ENCODE peak calls at places on chromosome 20, in five cellular contexts. O, I, K, V and P are unnamed samples. For H3K27me3 and H3K36me3, the result is how much of the 10 kb centered on the place peaks cover.

GRCh38 chr20:24637941-24638340 is 168.5 kb downstream of the SYNDIG1 start:
- DNase-seq in O (no peak), I (no peak), K (no peak), V (no peak), P (no peak)

GRCh38 chr20:53735536-53736050 is 142.0 kb upstream of the ZNF217 start:
- DNase-seq in O (no peak), I (no peak), K (no peak), V (peak), P (no peak)

GRCh38 chr20:6993526-6993925 is 226.0 kb downstream of the BMP2 start:
- DNase-seq in O (no peak), I (no peak), K (no peak), V (no peak), P (no peak)

GRCh38 chr20:24664266-24664986 is 195.0 kb downstream of the SYNDIG1 start:
- DNase-seq in O (no peak), I (no peak), K (no peak), V (no peak), P (no peak)

GRCh38 chr20:2680046-2680445 is 12.5 kb upstream of the EBF4 start:
- DNase-seq in O (no peak), I (no peak), K (no peak), V (no peak), P (no peak)

GRCh38 chr20:37565134-37565811 is 37.6 kb upstream of the BLCAP start:
- DNase-seq in O (no peak), I (no peak), K (no peak), V (no peak), P (no peak)

GRCh38 chr20:63850689-63851547 is 10.4 kb upstream of the ABHD16B start:
- DNase-seq in O (no peak), I (no peak), K (no peak), V (no peak), P (no peak)

GRCh38 chr20:22757424-22758189 is 173.2 kb upstream of the FOXA2 start:
- DNase-seq in O (no peak), I (no peak), K (no peak), V (no peak), P (no peak)

GRCh38 chr20:4972506-4973251 is 28.6 kb downstream of the SLC23A2 start:
- DNase-seq in O (no peak), I (no peak), K (no peak), V (no peak), P (no peak)

GRCh38 chr20:52945862-52946522 is 26.2 kb upstream of the TSHZ2 start:
- DNase-seq in O (no peak), I (no peak), K (no peak), V (no peak), P (no peak)

GRCh38 chr20:57573176-57573575 is 12.3 kb downstream of the PCK1 start:
- DNase-seq in O (peak), I (no peak), K (no peak), V (no peak), P (no peak)

GRCh38 chr20:44664127-44664526 is 12.6 kb upstream of the ADA start:
- DNase-seq in O (no peak), I (no peak), K (no peak), V (no peak), P (no peak)

GRCh38 chr20:33673411-33674293 is 576 bp downstream of the NECAB3 start:
- DNase-seq in O (no peak), I (no peak), K (no peak), V (peak), P (peak)

GRCh38 chr20:6622041-6622440 is 145.4 kb upstream of the BMP2 start:
- DNase-seq in O (no peak), I (no peak), K (no peak), V (no peak), P (no peak)

GRCh38 chr20:41339957-41340326 is 679 bp upstream of the LPIN3 start:
- DNase-seq in O (peak), I (peak), K (peak), V (peak), P (peak)

GRCh38 chr20:49028684-49029083 is 17.4 kb upstream of the CSE1L start:
- DNase-seq in O (no peak), I (no peak), K (no peak), V (peak), P (no peak)

GRCh38 chr20:19757973-19758887 is at the start of gene RIN2:
- DNase-seq in O (peak), I (peak), K (peak), V (peak), P (peak)

GRCh38 chr20:5078399-5078958 is 41.3 kb downstream of the PCNA start:
- DNase-seq in O (peak), I (peak), K (peak), V (peak), P (peak)

GRCh38 chr20:19463597-19463996 is 251.2 kb downstream of the SLC24A3 start:
- DNase-seq in O (no peak), I (no peak), K (no peak), V (no peak), P (no peak)

GRCh38 chr20:11902264-11902663 is 15.4 kb upstream of the BTBD3 start:
- DNase-seq in O (no peak), I (no peak), K (no peak), V (peak), P (no peak)

GRCh38 chr20:10337291-10337690 is 96.7 kb downstream of the MKKS start:
- DNase-seq in O (no peak), I (no peak), K (no peak), V (no peak), P (no peak)

GRCh38 chr20:64041781-64042771 is 6.1 kb downstream of the C20orf204 start:
- DNase-seq in O (peak), I (no peak), K (no peak), V (no peak), P (no peak)

GRCh38 chr20:17751640-17752039 is 51.9 kb downstream of the BANF2 start:
- DNase-seq in O (no peak), I (no peak), K (no peak), V (no peak), P (no peak)

GRCh38 chr20:12788936-12789335 is 219.8 kb upstream of the SPTLC3 start:
- DNase-seq in O (no peak), I (no peak), K (no peak), V (no peak), P (no peak)

GRCh38 chr20:53887973-53888372 is 182.4 kb downstream of the BCAS1 start:
- DNase-seq in O (no peak), I (no peak), K (no peak), V (no peak), P (no peak)

GRCh38 chr20:43936371-43936770 is 21.7 kb downstream of the TOX2 start:
- DNase-seq in O (no peak), I (no peak), K (no peak), V (no peak), P (no peak)

GRCh38 chr20:24782801-24783630 is 166.1 kb upstream of the CST7 start:
- DNase-seq in O (peak), I (no peak), K (no peak), V (no peak), P (peak)

DNA sequence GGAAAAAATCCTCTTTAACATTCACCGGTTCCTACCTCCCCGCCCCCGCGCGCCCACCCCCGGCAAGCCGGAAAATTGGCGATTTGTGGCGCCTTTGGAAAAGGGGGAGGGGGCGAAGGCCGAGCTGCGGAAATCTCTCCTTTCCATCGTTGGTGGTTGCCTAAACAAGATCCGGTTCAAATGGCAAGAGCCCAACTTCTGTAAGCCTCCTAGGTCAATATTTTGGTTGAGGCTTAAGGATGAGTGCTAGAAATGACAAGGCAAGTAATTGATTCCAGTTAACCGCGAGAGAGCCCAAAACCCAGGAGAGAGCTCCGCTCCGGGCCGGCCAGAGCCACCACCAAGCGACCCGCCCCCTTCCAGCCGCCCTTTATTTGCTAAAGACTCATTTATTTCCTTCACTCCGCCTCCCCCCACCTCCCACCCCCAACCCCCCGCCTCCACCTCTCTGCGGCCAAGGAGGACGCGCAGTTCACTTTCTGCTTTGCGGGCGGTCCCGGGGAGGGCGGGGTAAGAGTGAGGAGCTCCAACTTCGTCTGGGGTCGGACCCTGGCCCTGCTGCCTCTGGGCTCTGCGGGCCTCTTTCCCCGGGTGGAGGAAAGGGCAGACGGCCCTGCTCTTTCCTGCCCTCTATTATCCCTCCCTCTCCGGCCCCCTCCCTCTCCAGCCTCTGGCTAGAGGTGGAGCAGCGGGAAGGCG is 838 bp upstream of the NKX2-2 start:
- DNase-seq in O (no peak), I (peak), K (no peak), V (no peak), P (peak)
- H3K27me3 ChIP-seq in O (under half), I (half or more), K (half or more), V (half or more), P (half or more)

GRCh38 chr20:34925981-34926380 is 29.6 kb downstream of the GSS start:
- DNase-seq in O (no peak), I (no peak), K (no peak), V (no peak), P (no peak)

GRCh38 chr20:34931771-34932170 is 23.8 kb downstream of the GSS start:
- DNase-seq in O (no peak), I (no peak), K (no peak), V (no peak), P (no peak)

GRCh38 chr20:34927736-34928135 is 27.9 kb downstream of the GSS start:
- DNase-seq in O (no peak), I (no peak), K (no peak), V (no peak), P (no peak)

GRCh38 chr20:34925341-34925740 is 30.3 kb downstream of the GSS start:
- DNase-seq in O (no peak), I (no peak), K (no peak), V (no peak), P (no peak)

DNA sequence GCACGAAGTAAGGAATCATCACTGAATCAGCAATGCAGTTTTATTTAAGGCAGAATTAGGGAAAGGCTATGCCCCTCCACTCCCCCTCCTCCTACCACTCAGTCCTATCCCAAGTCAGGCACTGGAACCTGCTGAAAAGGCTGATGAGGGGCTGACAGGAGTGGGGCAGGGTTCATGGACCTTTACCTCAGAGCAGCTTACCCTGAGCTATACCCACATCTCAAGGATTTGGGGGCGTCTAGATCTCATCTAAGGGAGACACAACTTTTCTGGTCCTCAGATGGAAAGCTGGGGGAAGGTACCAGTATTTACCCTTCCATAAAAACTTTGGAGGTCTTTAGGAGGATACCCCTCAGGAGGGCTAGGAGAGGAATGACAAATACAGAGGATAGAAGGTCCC is 27.2 kb downstream of the GSS start:
- DNase-seq in O (no peak), I (no peak), K (no peak), V (no peak), P (no peak)
- H3K36me3 ChIP-seq in O (under half), I (under half), K (half or more), V (half or more), P (half or more)

DNA sequence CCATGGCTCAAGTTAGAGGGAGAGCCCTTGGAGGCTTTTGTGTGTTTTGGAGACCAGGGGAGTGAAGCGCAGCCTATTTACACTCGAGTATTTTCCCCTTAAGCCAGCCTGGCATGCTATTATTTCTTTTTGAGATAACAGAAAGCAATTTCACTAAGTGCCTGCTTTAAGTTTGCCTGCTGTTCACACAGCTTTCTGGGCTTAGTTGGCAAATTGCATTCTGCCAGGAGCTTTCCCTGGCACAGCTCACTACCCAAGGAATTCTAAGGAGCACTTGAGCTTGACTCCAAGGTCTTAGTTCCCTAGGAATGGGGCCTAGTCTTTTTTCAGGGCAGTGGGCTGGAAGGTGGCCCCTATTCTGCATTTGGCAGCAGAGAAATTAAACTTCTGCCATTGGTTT is 19.0 kb upstream of the ASXL1 start:
- DNase-seq in O (no peak), I (no peak), K (no peak), V (no peak), P (no peak)
- H3K27ac ChIP-seq in O (no peak), I (no peak), K (no peak), V (no peak), P (peak)

DNA sequence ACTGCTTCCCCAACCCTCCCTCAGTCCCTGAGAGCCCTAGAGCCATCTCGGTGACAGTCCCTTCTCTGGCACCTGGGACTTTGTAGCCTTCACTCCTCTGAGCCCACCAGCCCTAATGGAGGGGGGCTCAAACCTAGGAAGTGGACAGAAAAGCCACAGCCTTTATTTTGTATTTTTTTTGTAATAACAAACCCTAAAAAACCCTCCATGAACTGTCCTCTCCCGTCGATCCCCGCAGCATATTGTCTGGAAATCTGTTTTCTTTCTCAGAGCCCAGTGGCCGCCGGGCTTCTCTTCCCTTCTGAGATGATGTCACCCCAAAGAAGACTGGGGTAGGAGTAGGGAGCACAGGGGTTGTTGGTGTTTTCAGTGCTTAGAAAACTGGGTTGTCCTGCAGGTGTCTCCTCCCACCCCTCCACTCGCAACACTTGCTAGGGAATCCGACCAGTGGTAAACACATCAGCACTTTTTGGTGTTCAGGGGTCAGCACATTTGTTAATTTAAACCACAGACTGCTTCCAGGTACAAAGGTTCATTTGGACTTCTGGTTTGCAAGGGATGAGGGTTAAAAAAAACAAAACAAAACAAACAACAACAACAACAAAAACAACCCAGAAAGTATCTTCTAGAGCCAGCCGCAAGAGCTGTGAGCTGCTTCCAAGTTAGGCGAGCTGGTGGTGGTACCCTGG is 9.9 kb downstream of the PAX1 start:
- DNase-seq in O (no peak), I (no peak), K (no peak), V (no peak), P (no peak)
- H3K27me3 ChIP-seq in O (under half), I (under half), K (half or more), V (half or more), P (half or more)

GRCh38 chr20:59672576-59672975 is 68.2 kb downstream of the PHACTR3 start:
- DNase-seq in O (no peak), I (no peak), K (no peak), V (no peak), P (no peak)
- H3K36me3 ChIP-seq in O (under half), I (under half), K (under half), V (under half), P (under half)

DNA sequence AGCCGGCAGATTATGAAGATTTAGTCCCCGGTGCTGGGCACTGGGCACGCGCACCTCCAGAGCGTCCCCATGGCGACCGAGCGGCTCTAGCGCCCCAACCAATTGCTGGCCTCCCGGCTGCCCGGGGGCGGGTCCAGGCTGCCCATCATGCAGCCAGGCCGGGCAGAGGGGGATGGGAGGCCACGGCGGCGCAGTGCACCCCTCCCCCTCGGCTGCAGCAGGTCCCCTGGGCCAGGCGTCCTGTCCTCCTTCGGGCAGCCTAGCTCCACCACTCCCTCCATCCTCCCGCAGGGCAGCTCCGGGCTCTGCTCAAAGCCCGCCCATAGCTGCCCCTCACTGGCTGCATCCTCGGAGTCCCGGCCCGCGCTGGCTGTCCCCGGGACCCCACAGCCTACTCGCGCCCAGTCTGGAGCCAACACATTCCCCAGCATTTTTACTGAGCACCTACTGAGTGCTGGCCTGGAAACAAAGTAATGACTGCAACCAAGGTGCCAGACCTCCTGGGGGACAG is 99.4 kb downstream of the ASXL1 start:
- DNase-seq in O (no peak), I (no peak), K (peak), V (peak), P (peak)
- H3K27ac ChIP-seq in O (no peak), I (no peak), K (no peak), V (peak), P (no peak)

GRCh38 chr20:61816606-61817005 is 249.1 kb downstream of the TAF4 start:
- DNase-seq in O (peak), I (no peak), K (no peak), V (no peak), P (no peak)
- H3K27me3 ChIP-seq in O (under half), I (under half), K (under half), V (under half), P (under half)

GRCh38 chr20:46060975-46061374 is 28.8 kb downstream of the NCOA5 start:
- DNase-seq in O (no peak), I (no peak), K (no peak), V (no peak), P (no peak)
- H3K36me3 ChIP-seq in O (under half), I (under half), K (half or more), V (half or more), P (half or more)

DNA sequence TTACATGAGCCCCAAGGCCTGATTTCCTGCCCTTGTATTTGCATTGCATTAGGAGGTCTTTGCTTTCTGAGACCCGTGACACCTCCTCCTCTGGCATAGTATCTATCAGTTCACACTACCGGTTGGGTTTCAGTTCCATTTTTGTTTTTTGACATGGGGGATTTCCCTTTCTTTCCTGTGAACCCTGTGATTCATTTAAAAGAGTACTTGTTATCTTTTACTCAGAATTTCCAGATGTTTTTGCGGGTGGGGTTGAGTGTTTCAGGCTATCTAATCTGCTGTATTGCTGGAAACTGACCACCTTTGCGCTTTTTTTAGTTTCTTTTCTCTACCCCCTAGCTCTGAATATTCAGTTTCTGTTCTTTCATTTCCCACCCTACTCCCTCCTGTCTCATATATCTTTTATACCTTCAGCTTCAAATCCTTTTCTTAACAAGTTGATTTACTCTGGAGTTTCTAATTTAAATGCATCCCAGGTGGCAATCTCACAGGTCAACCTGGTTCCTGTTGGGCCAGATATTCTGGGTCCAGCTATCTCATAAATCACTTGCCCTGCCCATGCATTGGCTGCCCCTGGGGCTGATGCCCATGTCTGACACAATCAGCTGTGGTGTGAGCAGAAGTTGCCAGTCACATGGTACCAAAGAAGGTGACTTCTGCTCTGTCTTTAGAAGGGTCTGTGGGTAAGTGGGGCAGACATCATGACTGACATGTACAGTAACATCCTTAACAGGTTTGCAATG is 14.3 kb upstream of the NCOA3 start:
- DNase-seq in O (peak), I (no peak), K (no peak), V (peak), P (no peak)
- H3K27ac ChIP-seq in O (peak), I (no peak), K (peak), V (no peak), P (peak)